ENCODE peak calls at places on chromosomes 2 and 18, in four cellular contexts. I is Right ventricle myocardium inferior; U is CD4-positive, alpha-beta T cell; K is omental fat pad. E is an unnamed sample.

GRCh38 chr2:219722276-219722883 is 95.0 kb downstream of the SLC4A3 start:
- ATAC-seq in U (no peak), I (no peak), K (no peak), E (no peak)

GRCh38 chr2:236236559-236237450 is 27.4 kb downstream of the ASB18 start:
- ATAC-seq in K (no peak), I (no peak), U (no peak), E (no peak)

GRCh38 chr2:156147594-156148330 is 184.8 kb downstream of the NR4A2 start:
- ATAC-seq in U (no peak), I (no peak), K (no peak), E (no peak)

GRCh38 chr18:36529747-36530146 is 232.2 kb downstream of the FHOD3 start:
- ATAC-seq in I (no peak), K (no peak), U (no peak), E (no peak)

GRCh38 chr18:28175930-28176673 is 828 bp downstream of the CDH2 start:
- ATAC-seq in K (no peak), U (no peak), I (peak), E (peak)

GRCh38 chr2:218047532-218048230 is 21.4 kb upstream of the RUFY4 start:
- ATAC-seq in U (no peak), K (no peak), I (no peak), E (no peak)

GRCh38 chr2:37775908-37776250 is 104.4 kb upstream of the CDC42EP3 start:
- ATAC-seq in I (no peak), U (no peak), K (peak), E (peak)

GRCh38 chr2:158659483-158659882 is 135.6 kb upstream of the DAPL1 start:
- ATAC-seq in I (no peak), U (no peak), K (no peak), E (no peak)

GRCh38 chr2:192544371-192544955 is 349.7 kb upstream of the TMEFF2 start:
- ATAC-seq in U (no peak), K (no peak), I (no peak), E (no peak)

GRCh38 chr18:21243041-21243431 is 1.0 kb downstream of the GREB1L start:
- ATAC-seq in K (no peak), U (no peak), I (peak), E (no peak)

E was measured in gastroesophageal sphincter.